ENCODE peak calls at places on chromosomes 12 and 14, in four cellular contexts. T is fibroblast of lung, U is GM12878, F is HCT116. L is an unnamed sample.

GRCh38 chr12:127304751-127305725 is 961.9 kb upstream of the TMEM132C start:
- DNase-seq in F (no peak), T (no peak), U (no peak), L (no peak)

GRCh38 chr14:35492569-35493014 is 41.4 kb upstream of the INSM2 start:
- DNase-seq in T (no peak), F (no peak), U (no peak), L (no peak)

GRCh38 chr14:53517276-53517960 is 364.3 kb upstream of the DDHD1 start:
- DNase-seq in T (no peak), F (no peak), U (no peak), L (no peak)

GRCh38 chr12:120262852-120263724 is 2.4 kb downstream of the PXN start:
- DNase-seq in F (no peak), T (no peak), U (no peak), L (no peak)

GRCh38 chr14:65077318-65077717 is 25.0 kb downstream of the MAX start:
- DNase-seq in U (no peak), T (no peak), F (no peak), L (peak)

GRCh38 chr12:113155641-113156040 is 6.1 kb downstream of the CFAP73 start:
- DNase-seq in U (no peak), T (no peak), F (no peak), L (no peak)

GRCh38 chr12:57868870-57869609 is 22.5 kb upstream of the CTDSP2 start:
- DNase-seq in F (no peak), T (no peak), U (no peak), L (no peak)

GRCh38 chr12:51388066-51388799 is 3.0 kb downstream of the GALNT6 start:
- DNase-seq in F (no peak), U (no peak), T (peak), L (no peak)

GRCh38 chr12:102484017-102484731 is 3.8 kb upstream of the IGF1 start:
- DNase-seq in F (peak), U (peak), T (peak), L (peak)

DNA sequence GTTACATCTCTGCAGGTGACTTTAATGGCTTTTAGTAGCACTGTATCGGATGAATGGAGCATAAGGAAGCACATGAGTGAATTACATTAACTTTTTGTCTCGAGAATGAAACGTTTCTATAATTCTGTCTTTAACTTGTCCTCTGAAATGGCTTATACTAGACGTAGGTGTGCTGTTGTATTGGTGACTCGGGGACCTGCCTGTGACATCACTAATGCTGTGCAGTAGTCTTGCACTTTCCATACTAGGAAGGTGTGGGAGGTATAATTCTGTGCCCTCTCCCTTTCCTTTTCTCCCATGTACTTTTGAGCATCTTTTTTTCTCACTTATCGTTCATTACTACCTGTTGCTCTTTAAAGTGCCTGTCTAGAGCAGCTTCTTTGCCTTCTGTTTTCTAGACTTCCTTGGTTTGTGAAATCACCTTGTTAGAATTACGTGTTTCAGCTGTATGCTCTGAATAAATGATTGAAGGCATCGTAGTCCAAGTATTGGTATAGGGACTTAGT is 1.2 kb downstream of the NEDD1 start:
- DNase-seq in T (no peak), U (no peak), F (no peak), L (peak)
- H2AFZ ChIP-seq in T (peak), U (peak), F (no peak), L (peak)

GRCh38 chr12:122870867-122871664 is 24.9 kb downstream of the VPS37B start:
- DNase-seq in F (no peak), U (no peak), T (peak), L (no peak)
- H3K9ac ChIP-seq in F (no peak), U (peak), T (peak), L (peak)

GRCh38 chr14:57085801-57086200 is 182.9 kb downstream of the EXOC5 start:
- DNase-seq in U (no peak), F (no peak), T (no peak), L (no peak)
- H2AFZ ChIP-seq in U (no peak), F (no peak), T (no peak), L (no peak)

GRCh38 chr14:93305708-93306418 is 27.0 kb downstream of the BTBD7 start:
- DNase-seq in F (no peak), T (no peak), U (no peak), L (no peak)

GRCh38 chr14:93304771-93305170 is 28.1 kb downstream of the BTBD7 start:
- DNase-seq in F (no peak), U (no peak), T (no peak), L (no peak)

GRCh38 chr14:93311082-93311481 is 21.8 kb downstream of the BTBD7 start:
- DNase-seq in F (no peak), T (no peak), U (no peak), L (no peak)

GRCh38 chr14:93306844-93307243 is 26.0 kb downstream of the BTBD7 start:
- DNase-seq in U (no peak), T (no peak), F (no peak), L (no peak)

GRCh38 chr14:93309430-93309966 is 23.3 kb downstream of the BTBD7 start:
- DNase-seq in T (no peak), F (no peak), U (no peak), L (no peak)
- H3K9ac ChIP-seq in T (no peak), F (no peak), U (no peak), L (no peak)

DNA sequence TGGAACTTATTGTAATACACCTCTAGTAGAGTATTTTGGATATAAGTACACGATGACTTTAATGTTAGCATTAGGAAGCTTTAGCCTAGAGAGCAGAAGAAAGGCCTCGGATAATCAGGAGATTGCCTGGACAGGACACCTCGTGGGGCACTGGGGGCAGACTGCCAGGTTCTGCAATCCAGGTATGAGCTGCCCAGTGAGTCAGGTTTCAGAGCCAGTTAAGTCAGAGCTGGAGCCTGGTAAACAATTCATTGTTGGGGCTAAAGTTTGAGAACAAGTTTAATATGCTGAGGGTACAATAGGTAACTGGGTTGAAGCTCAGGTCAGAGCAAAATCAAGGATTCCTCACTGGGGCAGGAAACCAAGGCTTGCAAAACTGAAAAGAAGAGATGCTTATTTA is 107.4 kb downstream of the RERGL start:
- DNase-seq in F (no peak), U (no peak), T (no peak), L (no peak)
- H2AFZ ChIP-seq in F (no peak), U (no peak), T (no peak), L (no peak)

GRCh38 chr12:17381211-17381610 is 708.8 kb downstream of the RERGL start:
- DNase-seq in F (no peak), T (no peak), U (no peak), L (no peak)

GRCh38 chr12:17383321-17383720 is 706.7 kb downstream of the RERGL start:
- DNase-seq in T (no peak), U (no peak), F (no peak), L (no peak)
- H3K9ac ChIP-seq in T (no peak), U (no peak), F (no peak), L (no peak)

GRCh38 chr12:14307004-14307403 is 58.5 kb upstream of the ATF7IP start:
- DNase-seq in F (no peak), T (no peak), U (no peak), L (no peak)
- H2AFZ ChIP-seq in F (no peak), T (no peak), U (no peak), L (no peak)